ENCODE peak calls at places on chromosomes 5 and 9, in five cellular contexts. C is brain microvascular endothelial cell, A is bronchial epithelial cell, K is transverse colon, U is Peyer's patch. V is an unnamed sample.
A peak's percentile ranks its signal among the peaks of the same experiment; 100 is the strongest.

GRCh38 chr5:115186794-115187193 is 17.1 kb upstream of the TRIM36 start:
- DNase-seq in U (peak; percentile 59), C (no peak), A (no peak), K (no peak), V (no peak)

GRCh38 chr5:43389679-43390329 is 22.4 kb downstream of the CCL28 start:
- DNase-seq in K (peak; percentile 33), U (peak; percentile 80), A (peak; percentile 89), C (peak; percentile 86), V (peak; percentile 74)

GRCh38 chr9:134028076-134028475 is 2.8 kb downstream of the BRD3OS start:
- DNase-seq in A (no peak), U (no peak), K (no peak), C (no peak), V (no peak)

GRCh38 chr5:94674841-94675382 is 56.4 kb downstream of the SLF1 start:
- DNase-seq in K (no peak), A (peak; percentile 48), C (no peak), U (no peak), V (no peak)

GRCh38 chr9:70477146-70477745 is 62.8 kb upstream of the KLF9 start:
- DNase-seq in K (no peak), A (peak; percentile 83), U (no peak), C (no peak), V (no peak)

GRCh38 chr9:95373765-95374435 is 56.4 kb upstream of the FANCC start:
- DNase-seq in K (no peak), U (no peak), A (no peak), C (no peak), V (no peak)

GRCh38 chr9:110123364-110124095 is 84.4 kb downstream of the C9orf152 start:
- DNase-seq in C (peak; percentile 45), K (no peak), U (no peak), A (no peak), V (no peak)

GRCh38 chr5:45454114-45454513 is 242.1 kb downstream of the HCN1 start:
- DNase-seq in A (peak; percentile 18), K (no peak), C (peak; percentile 1), U (no peak), V (peak; percentile 1)

GRCh38 chr9:77291714-77292113 is 114.4 kb downstream of the VPS13A start:
- DNase-seq in U (no peak), C (peak; percentile 49), A (peak; percentile 47), K (no peak), V (no peak)

GRCh38 chr9:96317335-96317980 is 15.5 kb upstream of the HSD17B3 start:
- DNase-seq in U (peak; percentile 73), C (peak; percentile 37), K (peak; percentile 46), A (peak; percentile 52), V (peak; percentile 28)

DNA sequence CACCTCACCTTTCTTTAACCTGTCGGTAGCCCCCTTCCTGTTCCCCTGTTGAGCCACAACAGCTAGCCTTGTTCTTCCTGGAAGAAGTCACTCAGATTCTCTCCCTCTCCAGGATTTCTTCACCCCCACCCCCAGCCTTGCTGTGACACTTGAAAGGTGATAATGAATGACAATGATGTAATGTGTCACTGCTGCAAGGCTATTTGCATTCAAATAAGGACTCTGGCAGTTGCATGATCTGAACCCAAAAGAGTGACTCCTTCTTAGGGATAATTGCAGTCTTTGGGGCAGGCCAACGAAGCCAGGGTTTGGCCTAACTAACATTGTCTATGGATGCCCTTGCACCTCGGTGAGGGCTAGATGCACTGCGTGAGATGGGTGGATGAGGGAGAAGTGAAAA is 154.4 kb upstream of the CLINT1 start:
- DNase-seq in A (no peak), C (no peak), U (no peak), K (no peak), V (no peak)
- TF ChIP-seq CTCF in A (no peak), C (no peak), U (no peak), K (no peak), V (no peak)

GRCh38 chr5:175059687-175060194 is 335.4 kb downstream of the MSX2 start:
- DNase-seq in C (peak; percentile 7), K (no peak), U (peak; percentile 46), A (no peak), V (no peak)

GRCh38 chr5:175056831-175057230 is 332.4 kb downstream of the MSX2 start:
- DNase-seq in A (no peak), U (no peak), C (no peak), K (no peak), V (no peak)

DNA sequence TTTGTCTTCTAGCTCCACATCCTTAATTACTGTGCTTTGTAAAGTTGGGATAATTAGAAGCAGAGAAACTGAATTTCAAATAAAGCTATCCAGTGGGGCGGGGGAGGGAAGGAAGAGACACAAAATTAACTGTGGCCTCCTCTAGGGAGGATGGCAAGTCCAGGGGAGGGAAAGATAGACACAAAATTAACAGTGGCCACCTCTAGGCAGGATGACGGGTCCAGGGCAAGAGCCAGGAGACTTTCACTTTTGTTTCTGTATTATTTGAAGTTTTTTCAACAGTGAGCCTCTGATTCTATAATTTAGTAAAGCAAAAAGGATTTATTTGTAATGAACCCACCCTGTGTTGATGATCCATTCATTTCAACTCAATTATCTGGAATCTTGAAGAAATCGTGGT is 335.9 kb downstream of the MSX2 start:
- DNase-seq in C (no peak), U (no peak), A (no peak), K (no peak), V (no peak)
- H3K4me3 ChIP-seq in C (no peak overlapping the region), U (no peak overlapping the region), A (no peak overlapping the region), K (peak overlapping the region; percentile 8), V (no peak overlapping the region)

GRCh38 chr5:62197697-62198096 is 108.3 kb upstream of the KIF2A start:
- DNase-seq in C (no peak), U (no peak), K (no peak), A (no peak), V (no peak)
- TF ChIP-seq CTCF in C (no peak), U (no peak), K (no peak), A (no peak), V (no peak)

GRCh38 chr5:77851229-77852067 is 75.3 kb upstream of the TBCA start:
- DNase-seq in U (no peak), K (no peak), A (no peak), C (no peak), V (no peak)

GRCh38 chr5:77850536-77851228 is 74.5 kb upstream of the TBCA start:
- DNase-seq in C (no peak), A (no peak), U (no peak), K (no peak), V (no peak)

GRCh38 chr5:77853353-77853907 is 77.3 kb upstream of the TBCA start:
- DNase-seq in K (no peak), C (no peak), U (no peak), A (no peak), V (no peak)

GRCh38 chr5:77852514-77853352 is 76.6 kb upstream of the TBCA start:
- DNase-seq in C (peak; percentile 69), U (peak; percentile 54), K (peak; percentile 39), A (no peak), V (peak; percentile 56)

GRCh38 chr5:77852068-77852513 is 76.0 kb upstream of the TBCA start:
- DNase-seq in C (no peak), A (no peak), U (no peak), K (no peak), V (no peak)
- H3K4me3 ChIP-seq in C (peak overlapping the region; percentile 73), A (peak overlapping the region; percentile 17), U (peak overlapping the region; percentile 52), K (peak overlapping the region; percentile 55), V (peak overlapping the region; percentile 58)

DNA sequence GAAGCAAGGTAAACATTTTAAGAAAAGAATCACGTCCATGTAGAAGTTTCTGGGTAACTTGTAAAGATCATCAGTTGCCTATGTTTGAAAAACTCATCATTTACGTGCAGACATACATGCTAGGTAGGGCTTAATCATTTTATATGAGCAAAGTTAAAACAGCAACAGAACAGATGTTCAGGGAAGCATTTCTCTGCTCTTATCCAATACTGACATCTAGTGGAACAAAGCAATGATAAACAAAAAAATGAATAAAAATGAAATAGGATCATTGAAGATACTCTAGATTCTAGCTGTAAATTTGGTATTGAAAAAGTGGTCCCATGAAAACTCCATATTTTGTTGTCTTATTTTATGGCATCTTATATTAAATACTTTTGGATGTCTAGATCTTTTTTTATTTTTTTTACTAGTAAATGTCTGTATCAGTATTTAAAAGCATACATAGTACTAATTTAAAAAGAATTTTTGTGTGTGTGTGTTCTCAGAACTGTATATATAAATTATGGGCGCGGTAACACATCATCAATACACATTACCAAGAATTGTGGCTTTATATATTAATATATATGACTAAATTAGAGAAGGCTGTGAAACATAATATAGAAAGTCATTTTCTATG is 1050.2 kb downstream of the CDH12 start:
- DNase-seq in C (no peak), A (peak; percentile 40), U (no peak), K (no peak), V (no peak)
- TF ChIP-seq CTCF in C (peak; percentile 42), A (peak; percentile 42), U (peak; percentile 35), K (peak; percentile 28), V (peak; percentile 56)

DNA sequence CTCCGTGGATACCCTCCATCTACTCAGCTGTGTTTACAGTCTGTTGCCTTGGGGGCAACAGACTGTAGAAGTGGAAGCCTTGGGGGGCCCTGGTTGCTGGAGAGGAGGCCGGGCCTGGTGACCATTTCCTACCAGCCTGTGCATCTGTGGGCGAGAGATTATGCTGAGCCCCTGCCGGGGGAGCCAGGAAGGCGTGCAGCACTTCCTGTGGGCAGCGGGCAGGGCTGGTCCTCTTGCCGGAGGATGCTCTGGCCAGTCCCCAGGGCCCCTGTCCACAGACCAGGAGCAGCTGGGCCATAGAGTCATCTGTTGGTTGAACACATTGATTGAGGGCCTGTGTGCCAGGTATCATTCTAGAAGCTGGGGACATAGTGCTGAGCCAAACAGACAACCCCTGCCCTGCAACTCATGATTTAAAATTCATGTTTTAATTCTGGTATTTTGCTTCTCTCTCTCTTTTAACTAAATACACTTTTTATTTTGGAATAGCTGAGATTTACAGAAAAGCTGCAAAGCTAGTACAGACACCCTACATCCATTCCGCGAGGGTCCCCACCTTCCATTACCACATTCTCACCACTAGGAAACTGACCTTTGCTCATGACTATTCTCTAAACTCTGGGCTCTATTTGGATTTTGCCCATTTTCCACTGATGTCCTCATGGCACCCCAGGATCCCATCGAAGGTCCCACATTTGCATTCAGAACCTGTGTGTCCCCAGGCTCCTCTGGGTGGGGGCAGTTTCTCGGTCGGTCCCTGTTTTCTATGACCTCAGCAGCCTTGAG is 11.3 kb downstream of the ERGIC1 start:
- DNase-seq in U (no peak), A (no peak), K (no peak), C (no peak), V (no peak)
- H3K4me3 ChIP-seq in U (no peak overlapping the region), A (no peak overlapping the region), K (no peak overlapping the region), C (no peak overlapping the region), V (no peak overlapping the region)